ENCODE peak calls at places on chromosomes 1 and 21, in six cellular contexts. L, H, T, I, J and P are unnamed samples. For H3K36me3, the result is how much of the 10 kb centered on the place peaks cover.

GRCh38 chr1:113314600-113314999 is 75.7 kb upstream of the MAGI3 start:
- DNase-seq in L (no peak), T (no peak), I (no peak), H (no peak), J (no peak), P (no peak)

GRCh38 chr1:218990019-218990418 is 183.7 kb upstream of the LYPLAL1 start:
- DNase-seq in I (no peak), L (no peak), J (no peak), T (no peak), H (no peak), P (no peak)

GRCh38 chr1:200972985-200973742 is 50.4 kb downstream of the KIF21B start:
- DNase-seq in J (no peak), I (no peak), H (no peak), T (peak), L (no peak), P (no peak)

GRCh38 chr1:203448521-203449061 is 27.0 kb upstream of the PRELP start:
- DNase-seq in L (no peak), J (no peak), H (peak), I (no peak), T (no peak), P (no peak)

GRCh38 chr21:37496972-37497371 is 130.4 kb downstream of the DYRK1A start:
- DNase-seq in H (no peak), L (no peak), T (no peak), I (no peak), J (no peak), P (no peak)

GRCh38 chr21:30240661-30241060 is 24.8 kb upstream of the CLDN8 start:
- DNase-seq in H (no peak), L (no peak), T (no peak), J (no peak), I (no peak), P (no peak)

GRCh38 chr1:226548281-226549093 is at the start of gene STUM:
- DNase-seq in T (peak), J (peak), I (peak), L (no peak), H (peak), P (no peak)

GRCh38 chr1:59645893-59646292 is 168.9 kb upstream of the HOOK1 start:
- DNase-seq in J (no peak), H (no peak), I (no peak), L (no peak), T (no peak), P (no peak)

GRCh38 chr1:85818371-85818770 is 110.1 kb upstream of the ZNHIT6 start:
- DNase-seq in H (no peak), T (no peak), I (no peak), J (no peak), L (no peak), P (no peak)

GRCh38 chr1:202286622-202287097 is 55.1 kb downstream of the UBE2T start:
- DNase-seq in L (no peak), H (no peak), I (no peak), J (peak), T (no peak), P (no peak)

GRCh38 chr1:159924025-159924790 is 1.1 kb downstream of the TAGLN2 start:
- DNase-seq in J (no peak), I (peak), T (no peak), H (peak), L (peak), P (peak)

GRCh38 chr1:159921251-159921650 is 4.1 kb downstream of the TAGLN2 start:
- DNase-seq in H (no peak), T (no peak), L (no peak), I (no peak), J (no peak), P (no peak)

GRCh38 chr1:159923203-159924024 is 1.9 kb downstream of the TAGLN2 start:
- DNase-seq in I (peak), T (no peak), H (peak), J (no peak), L (peak), P (no peak)

GRCh38 chr1:159921700-159922498 is 3.4 kb downstream of the TAGLN2 start:
- DNase-seq in I (peak), L (no peak), J (no peak), T (no peak), H (no peak), P (peak)

DNA sequence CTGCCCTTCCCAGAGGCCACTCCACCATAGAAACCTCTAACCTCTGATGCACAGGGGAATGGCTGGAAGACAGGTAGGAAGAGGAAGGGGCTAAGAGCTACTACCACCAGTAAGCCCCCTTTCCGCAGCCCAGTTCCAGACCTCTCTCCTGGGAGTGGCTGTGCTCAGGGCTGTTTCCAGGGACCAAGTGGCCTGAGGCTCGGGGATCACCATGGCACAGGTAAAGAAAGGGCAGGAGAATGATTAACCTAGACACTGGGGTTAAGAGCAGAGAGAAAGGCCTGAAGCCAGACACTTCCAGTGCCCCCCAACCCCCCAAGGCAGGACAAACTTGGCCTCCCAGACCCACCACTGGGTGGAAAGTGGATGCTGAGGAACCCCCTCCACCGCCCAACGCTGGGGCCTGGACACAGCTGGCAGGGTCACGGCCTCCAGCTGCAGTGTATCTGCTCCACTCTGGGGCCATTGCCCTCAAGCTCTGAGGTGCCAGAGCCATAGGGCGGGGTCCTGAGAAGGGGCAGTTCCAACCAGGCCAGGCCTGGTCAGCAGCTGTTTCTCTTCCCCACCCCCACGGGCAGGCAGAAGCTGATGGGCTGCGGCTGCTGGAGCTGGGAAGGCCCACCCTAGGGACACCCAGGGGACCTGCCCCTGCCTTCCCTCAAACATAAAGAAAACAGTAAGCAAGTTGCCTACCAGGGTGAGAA is 2.7 kb downstream of the TAGLN2 start:
- DNase-seq in L (peak), I (peak), H (peak), J (no peak), T (no peak), P (no peak)
- H3K4me3 ChIP-seq in L (peak), I (peak), H (no peak), J (no peak), T (no peak), P (peak)

GRCh38 chr21:46000182-46000730 is 18.7 kb downstream of the COL6A1 start:
- DNase-seq in I (peak), T (no peak), J (no peak), H (no peak), L (peak), P (no peak)
- H3K36me3 ChIP-seq in I (under half), T (under half), J (under half), H (under half), L (under half), P (under half)

DNA sequence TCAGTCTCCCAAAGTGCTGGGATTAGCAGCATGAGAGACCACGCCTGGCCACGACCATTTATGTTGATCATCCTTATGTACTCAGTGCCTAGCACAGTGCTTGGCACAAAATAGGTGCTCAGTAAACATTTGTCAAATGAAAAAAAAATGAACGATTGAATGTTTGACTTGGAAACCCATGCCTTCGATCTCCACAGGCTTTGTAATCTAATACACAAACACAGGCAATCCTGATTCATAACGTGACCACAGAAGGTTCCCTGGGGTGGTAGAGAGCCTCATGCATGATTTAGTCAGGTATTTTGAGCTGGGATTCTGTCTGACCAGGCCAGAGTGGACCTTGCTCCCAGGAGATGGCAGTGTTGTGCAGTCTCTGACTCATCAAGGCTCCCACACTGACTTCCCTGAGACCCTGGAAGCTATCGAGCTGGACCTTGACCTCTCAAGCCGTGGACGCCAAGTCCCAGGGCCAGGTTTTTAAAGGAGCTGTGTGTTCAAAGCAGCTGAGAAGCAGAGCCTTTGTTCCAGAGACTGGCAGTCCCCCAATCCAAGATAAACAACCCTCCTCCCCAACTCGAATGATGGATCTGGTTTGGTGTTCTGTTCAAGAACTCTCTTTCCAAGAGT is 81.1 kb downstream of the PGM1 start:
- DNase-seq in H (peak), I (peak), L (peak), T (peak), J (peak), P (no peak)
- TF ChIP-seq CTCF in H (peak), I (peak), L (peak), T (peak), J (peak), P (peak)

GRCh38 chr1:214603819-214604252 is 841 bp downstream of the CENPF start:
- DNase-seq in L (no peak), H (no peak), I (no peak), T (peak), J (peak), P (no peak)
- H3K4me3 ChIP-seq in L (peak), H (peak), I (peak), T (peak), J (peak), P (peak)

DNA sequence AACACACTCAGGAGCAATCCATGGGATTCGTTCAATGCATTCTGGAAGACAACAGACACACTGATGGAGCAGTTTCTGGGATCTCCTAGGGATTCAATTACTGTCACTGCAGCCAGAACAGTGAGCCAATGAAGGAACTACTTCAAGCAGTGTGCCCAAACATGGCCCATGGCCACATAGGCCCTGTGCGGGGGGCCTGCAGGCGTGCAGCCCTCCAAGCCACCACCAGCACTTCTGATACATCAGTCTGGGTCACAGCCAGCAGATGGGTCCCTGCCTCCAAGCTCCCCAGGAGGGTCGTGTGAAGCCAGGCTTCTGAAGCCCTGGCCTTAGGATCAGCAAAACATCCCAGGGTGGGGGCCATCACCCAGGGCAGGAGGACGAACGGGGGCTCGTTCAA is 99.3 kb downstream of the RAVER2 start:
- DNase-seq in H (no peak), I (no peak), T (no peak), L (no peak), J (no peak), P (no peak)
- H3K36me3 ChIP-seq in H (under half), I (under half), T (under half), L (half or more), J (under half), P (under half)

DNA sequence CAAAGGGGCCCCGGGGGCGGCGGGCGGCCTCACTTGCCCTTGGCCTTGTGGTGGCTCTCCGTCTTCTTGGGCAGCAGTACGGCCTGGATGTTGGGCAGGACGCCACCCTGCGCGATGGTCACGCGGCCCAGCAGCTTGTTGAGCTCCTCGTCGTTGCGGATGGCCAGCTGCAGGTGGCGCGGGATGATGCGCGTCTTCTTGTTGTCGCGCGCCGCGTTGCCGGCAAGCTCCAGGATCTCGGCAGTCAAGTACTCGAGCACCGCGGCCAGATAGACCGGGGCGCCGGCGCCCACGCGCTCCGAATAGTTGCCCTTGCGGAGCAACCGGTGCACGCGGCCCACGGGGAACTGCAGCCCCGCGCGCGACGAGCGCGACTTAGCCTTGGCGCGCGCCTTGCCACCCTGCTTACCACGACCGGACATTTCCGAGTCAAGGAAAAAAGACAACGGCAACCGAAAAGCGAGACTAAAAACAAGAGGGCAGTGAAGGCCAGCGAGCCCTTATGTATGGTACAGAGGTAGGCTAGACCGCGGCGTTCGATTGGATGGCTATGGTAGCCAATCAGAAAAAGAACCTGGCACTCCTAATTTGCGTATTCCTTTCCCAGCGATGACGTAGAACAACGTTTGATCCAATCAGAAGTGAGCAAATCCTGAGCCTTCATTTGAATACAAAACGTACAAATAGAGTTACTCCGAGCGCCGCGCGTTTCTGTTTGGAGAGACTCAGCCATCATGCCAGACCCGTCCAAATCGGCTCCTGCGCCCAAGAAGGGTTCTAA is 29.6 kb upstream of the RNF187 start:
- DNase-seq in T (peak), I (peak), H (peak), J (peak), L (peak), P (peak)
- TF ChIP-seq CTCF in T (peak), I (peak), H (peak), J (peak), L (no peak), P (no peak)

GRCh38 chr21:42523941-42524340 is 10.3 kb downstream of the SLC37A1 start:
- DNase-seq in H (peak), L (peak), I (no peak), T (no peak), J (no peak), P (no peak)
- H3K4me3 ChIP-seq in H (no peak), L (no peak), I (no peak), T (no peak), J (no peak), P (no peak)